ENCODE peak calls at places on chromosomes 3 and 15, in four cellular contexts. K is M059J; T is CD8-positive, alpha-beta memory T cell; F is T47D. E is an unnamed sample.

GRCh38 chr3:69819283-69819682 is 80.0 kb downstream of the MITF start:
- DNase-seq in K (no peak), F (no peak), T (no peak), E (no peak)

GRCh38 chr15:66852064-66852905 is 150.2 kb downstream of the SMAD6 start:
- DNase-seq in T (no peak), F (no peak), K (no peak), E (peak)

GRCh38 chr3:47813551-47814177 is 10.7 kb downstream of the DHX30 start:
- DNase-seq in T (no peak), F (no peak), K (no peak), E (no peak)

GRCh38 chr3:79016587-79017380 is 751.0 kb downstream of the ROBO1 start:
- DNase-seq in F (no peak), K (peak), T (no peak), E (no peak)

GRCh38 chr3:188185717-188186236 is 31.8 kb downstream of the LPP start:
- DNase-seq in K (peak), F (peak), T (no peak), E (no peak)

GRCh38 chr15:95680693-95681092 is 649.8 kb upstream of the NR2F2 start:
- DNase-seq in K (peak), F (no peak), T (no peak), E (no peak)

GRCh38 chr15:76169013-76169412 is 109.2 kb downstream of the TMEM266 start:
- DNase-seq in F (peak), T (no peak), K (peak), E (no peak)

GRCh38 chr15:79682285-79682684 is 214.5 kb downstream of the MTHFS start:
- DNase-seq in T (no peak), F (no peak), K (peak), E (no peak)

GRCh38 chr3:150876866-150877265 is 28.4 kb downstream of the MINDY4B start:
- DNase-seq in F (no peak), T (no peak), K (no peak), E (no peak)

GRCh38 chr3:106820726-106821362 is 556.4 kb upstream of the CCDC54 start:
- DNase-seq in T (no peak), K (no peak), F (no peak), E (no peak)

GRCh38 chr3:73868688-73869315 is 244.1 kb upstream of the PDZRN3 start:
- DNase-seq in K (peak), F (peak), T (no peak), E (no peak)

GRCh38 chr3:30952786-30953185 is 58.3 kb upstream of the GADL1 start:
- DNase-seq in T (no peak), K (no peak), F (no peak), E (no peak)

GRCh38 chr3:81080608-81081007 is 680.8 kb downstream of the GBE1 start:
- DNase-seq in T (no peak), K (no peak), F (no peak), E (no peak)

GRCh38 chr3:194029846-194030245 is 106.1 kb upstream of the HES1 start:
- DNase-seq in K (no peak), T (no peak), F (no peak), E (no peak)

GRCh38 chr3:128433630-128434185 is 33.0 kb downstream of the DNAJB8 start:
- DNase-seq in K (peak), T (no peak), F (no peak), E (no peak)

GRCh38 chr3:101414121-101414520 is 93.7 kb upstream of the IMPG2 start:
- DNase-seq in T (no peak), K (no peak), F (no peak), E (no peak)

E was measured in activated effector memory CD4-positive, alpha-beta T cell treated with anti-CD3 and anti-CD28 coated beads, Interleukin-2, amount 50 U/mL, for 16 hours.